ENCODE peak calls at places on chromosomes 16 and 17, in eight cellular contexts. D, X, V, A, M, N, Q and G are unnamed samples.

GRCh38 chr16:11188801-11189740 is 66.9 kb downstream of the SOCS1 start:
- DNase-seq in Q (no peak), M (no peak), X (no peak), A (no peak), V (no peak), D (no peak), N (no peak), G (no peak)

GRCh38 chr17:44200478-44201155 is 933 bp upstream of the ATXN7L3 start:
- DNase-seq in D (no peak), M (no peak), Q (no peak), N (no peak), X (no peak), A (no peak), V (no peak), G (no peak)

GRCh38 chr16:54397838-54398237 is 111.3 kb upstream of the IRX3 start:
- DNase-seq in V (no peak), D (no peak), M (no peak), Q (no peak), X (no peak), N (no peak), A (no peak), G (no peak)

GRCh38 chr17:17467720-17468119 is 9.1 kb upstream of the MED9 start:
- DNase-seq in V (peak), D (no peak), Q (no peak), N (peak), M (no peak), X (peak), A (no peak), G (no peak)

GRCh38 chr16:66878067-66878466 is 2.2 kb upstream of the PDP2 start:
- DNase-seq in D (no peak), Q (no peak), N (no peak), M (no peak), X (no peak), V (peak), A (no peak), G (no peak)

GRCh38 chr16:80144191-80144590 is 396.6 kb upstream of the DYNLRB2 start:
- DNase-seq in X (no peak), Q (no peak), D (no peak), A (no peak), M (no peak), N (no peak), V (no peak), G (no peak)

GRCh38 chr17:57986841-57987581 is 1.0 kb downstream of the VEZF1 start:
- DNase-seq in N (peak), V (peak), A (peak), X (peak), Q (peak), M (no peak), D (peak), G (peak)

GRCh38 chr17:17792551-17793377 is 44.0 kb downstream of the SREBF1 start:
- DNase-seq in V (peak), A (peak), D (no peak), Q (no peak), X (no peak), M (no peak), N (no peak), G (no peak)

GRCh38 chr17:8248751-8249607 is at the start of gene PFAS:
- DNase-seq in A (peak), X (peak), V (peak), Q (peak), M (peak), N (peak), D (peak), G (peak)

GRCh38 chr17:65051922-65052321 is 4.6 kb downstream of the GNA13 start:
- DNase-seq in V (peak), Q (no peak), A (no peak), D (no peak), N (no peak), X (no peak), M (no peak), G (no peak)

GRCh38 chr16:66858740-66859396 is 14.7 kb downstream of the CA7 start:
- DNase-seq in Q (peak), A (no peak), X (peak), M (no peak), N (no peak), D (no peak), V (peak), G (no peak)

GRCh38 chr16:31700530-31701388 is 172.8 kb upstream of the ZNF267 start:
- DNase-seq in X (peak), N (peak), Q (peak), M (peak), V (peak), A (peak), D (peak), G (peak)

GRCh38 chr17:63701477-63702222 is 1.7 kb upstream of the LIMD2 start:
- DNase-seq in Q (no peak), D (no peak), V (no peak), X (no peak), M (no peak), A (no peak), N (no peak), G (no peak)

GRCh38 chr16:75244844-75245758 is 6.3 kb downstream of the BCAR1 start:
- DNase-seq in D (peak), Q (peak), M (no peak), N (peak), X (peak), V (peak), A (peak), G (no peak)

GRCh38 chr17:44170499-44171201 is at the start of gene ASB16:
- DNase-seq in M (no peak), V (peak), A (peak), X (no peak), N (no peak), D (no peak), Q (peak), G (no peak)

DNA sequence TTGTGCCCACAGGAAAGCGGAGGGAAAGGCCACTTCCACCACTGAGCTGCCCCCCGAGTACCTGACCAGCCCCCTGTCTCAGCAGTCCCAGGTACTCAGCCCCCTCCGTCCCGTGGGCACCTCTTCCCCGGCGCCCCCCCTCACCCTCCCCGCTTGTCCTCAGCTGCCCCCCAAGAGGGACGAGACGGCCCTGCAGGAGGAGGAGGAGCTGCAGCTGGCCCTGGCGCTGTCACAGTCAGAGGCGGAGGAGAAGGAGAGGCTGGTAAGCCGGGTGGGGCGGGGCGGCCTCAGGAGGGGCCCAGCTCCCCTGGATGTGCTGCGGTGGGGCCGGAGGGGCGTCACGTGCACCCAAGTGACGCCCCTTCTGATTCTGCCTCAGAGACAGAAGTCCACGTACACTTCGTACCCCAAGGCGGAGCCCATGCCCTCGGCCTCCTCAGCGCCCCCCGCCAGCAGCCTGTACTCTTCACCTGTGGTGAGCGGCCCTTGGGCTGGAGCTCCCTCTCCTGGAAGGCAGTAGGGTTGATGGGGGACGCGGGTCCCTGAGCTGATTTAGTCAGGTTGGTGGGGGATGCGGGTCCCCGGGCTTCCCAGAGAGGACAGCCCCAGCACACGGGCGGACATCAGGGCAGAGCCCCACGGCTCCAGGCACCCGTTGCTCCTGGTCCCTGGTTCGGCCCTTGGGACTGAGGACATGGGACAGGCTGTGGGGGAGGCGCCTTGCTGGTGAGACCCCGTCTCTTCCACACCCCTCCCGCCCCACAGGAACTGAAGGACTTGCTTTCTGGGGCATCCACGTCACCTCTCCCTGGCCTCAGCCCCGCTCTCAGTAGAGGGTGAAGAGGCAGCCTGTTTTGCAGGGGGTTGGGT is 9.4 kb upstream of the MRPL12 start:
- DNase-seq in N (no peak), A (no peak), V (no peak), D (no peak), Q (no peak), M (no peak), X (no peak), G (no peak)
- TF ChIP-seq CTCF in N (peak), A (no peak), V (no peak), D (no peak), Q (no peak), M (no peak), X (no peak), G (no peak)

GRCh38 chr17:77892031-77892430 is 66.5 kb upstream of the TNRC6C start:
- DNase-seq in A (no peak), V (no peak), N (no peak), X (no peak), Q (no peak), D (no peak), M (no peak), G (no peak)

GRCh38 chr17:77891602-77892001 is 66.9 kb upstream of the TNRC6C start:
- DNase-seq in Q (peak), N (no peak), D (peak), X (no peak), V (no peak), M (no peak), A (no peak), G (no peak)

GRCh38 chr17:77893144-77894044 is 65.1 kb upstream of the TNRC6C start:
- DNase-seq in X (no peak), N (no peak), D (peak), M (no peak), A (no peak), Q (peak), V (no peak), G (no peak)

GRCh38 chr17:77894126-77894956 is 64.2 kb upstream of the TNRC6C start:
- DNase-seq in Q (peak), D (peak), V (no peak), X (no peak), A (peak), M (no peak), N (no peak), G (no peak)

DNA sequence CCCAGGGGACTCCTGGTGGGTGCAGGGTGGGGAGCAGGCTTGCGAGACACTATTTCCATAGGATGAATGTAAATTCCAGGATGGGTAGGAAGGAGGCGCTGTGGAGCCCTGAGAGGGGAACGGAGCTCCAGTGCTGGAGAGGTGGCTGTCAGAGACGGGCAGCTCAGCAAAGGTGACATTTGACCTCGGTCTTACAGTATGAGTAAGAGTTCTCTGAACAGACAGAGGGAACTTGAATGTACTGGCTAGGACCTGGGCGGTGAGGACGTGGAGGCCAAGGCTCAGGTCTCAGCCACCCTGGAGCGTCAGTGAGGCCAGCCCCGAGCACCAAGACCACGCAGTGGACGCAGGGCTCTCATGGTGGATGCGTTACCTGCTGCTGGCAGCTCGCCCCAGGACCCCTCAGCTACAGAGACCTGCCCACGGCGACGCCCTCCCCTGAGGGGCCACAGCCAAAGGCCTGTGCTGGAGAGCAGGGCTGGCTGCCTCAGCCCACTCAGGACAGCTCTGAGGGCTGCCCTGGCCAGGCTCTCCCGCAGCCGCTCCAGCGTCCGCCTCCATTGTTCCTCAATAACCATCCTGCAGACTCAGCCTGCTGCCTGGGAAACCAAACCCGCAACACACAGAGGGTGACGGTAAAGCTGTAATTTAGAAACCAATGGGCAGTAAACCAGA is 65.9 kb upstream of the TNRC6C start:
- DNase-seq in N (no peak), A (peak), M (no peak), D (peak), X (no peak), V (no peak), Q (peak), G (peak)
- TF ChIP-seq CTCF in N (peak), A (peak), M (no peak), D (no peak), X (no peak), V (peak), Q (no peak), G (peak)

GRCh38 chr17:73480740-73481139 is 163.5 kb downstream of the SDK2 start:
- DNase-seq in X (no peak), N (no peak), M (no peak), D (no peak), V (no peak), A (no peak), Q (no peak), G (no peak)

GRCh38 chr17:73482251-73482661 is 162.0 kb downstream of the SDK2 start:
- DNase-seq in V (no peak), X (no peak), A (no peak), M (no peak), Q (no peak), D (no peak), N (no peak), G (no peak)

GRCh38 chr17:73476890-73477350 is 165.1 kb upstream of the CDC42EP4 start:
- DNase-seq in Q (no peak), M (no peak), D (no peak), A (no peak), N (no peak), V (no peak), X (no peak), G (no peak)

GRCh38 chr17:73481672-73482071 is 162.6 kb downstream of the SDK2 start:
- DNase-seq in Q (no peak), A (no peak), X (no peak), M (no peak), D (no peak), V (no peak), N (no peak), G (no peak)

GRCh38 chr17:73478768-73479424 is 165.3 kb downstream of the SDK2 start:
- DNase-seq in Q (no peak), A (peak), N (peak), D (no peak), X (no peak), M (no peak), V (no peak), G (no peak)
- TF ChIP-seq CTCF in Q (no peak), A (peak), N (peak), D (no peak), X (no peak), M (no peak), V (no peak), G (no peak)

GRCh38 chr16:14489460-14489859 is 140.6 kb downstream of the PARN start:
- DNase-seq in X (no peak), Q (no peak), V (no peak), M (no peak), A (peak), N (peak), D (no peak), G (no peak)
- TF ChIP-seq CTCF in X (peak), Q (peak), V (peak), M (no peak), A (peak), N (no peak), D (no peak), G (peak)

DNA sequence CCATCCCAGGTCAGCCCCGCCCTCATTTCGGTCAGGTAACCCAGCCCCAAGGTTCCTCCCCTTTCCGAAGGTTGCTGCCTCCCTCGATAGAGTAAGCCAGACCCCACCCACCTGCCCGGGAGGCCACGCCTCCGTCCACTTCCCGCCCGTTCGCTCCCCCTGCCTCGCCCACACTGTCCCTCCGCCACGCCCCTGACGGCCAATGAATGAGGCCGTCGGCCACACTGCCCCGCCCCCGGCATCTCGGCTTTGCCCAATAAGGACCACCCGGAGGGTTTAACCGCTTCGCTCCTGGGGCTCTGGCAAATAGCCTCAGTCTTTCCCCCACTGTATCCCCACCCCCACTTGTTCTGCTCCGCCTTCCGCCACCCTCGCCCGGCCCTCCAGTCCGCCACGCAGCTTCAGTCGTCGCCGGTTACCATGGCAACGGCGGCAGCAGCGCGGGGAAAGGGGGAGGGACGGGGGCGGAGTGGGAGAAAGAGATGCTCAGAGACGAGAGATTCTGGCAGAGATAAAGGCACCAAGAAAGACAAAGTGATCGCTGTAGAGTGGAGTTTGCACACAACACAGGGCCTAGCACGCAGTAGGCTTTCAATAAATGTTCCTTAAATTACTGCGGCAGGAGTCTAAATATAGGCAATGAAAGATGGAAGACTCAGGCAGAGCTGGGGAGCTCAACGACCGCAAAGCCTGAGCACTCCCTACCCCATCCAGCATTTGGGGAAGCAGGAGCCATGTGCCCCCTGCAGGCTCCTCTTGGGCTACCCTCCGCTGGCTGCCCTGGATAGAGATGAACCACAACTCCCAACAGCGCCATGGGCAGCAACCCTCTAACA is 5.1 kb downstream of the DLG4 start:
- DNase-seq in N (peak), V (peak), D (peak), M (peak), A (peak), X (peak), Q (peak), G (peak)
- TF ChIP-seq CTCF in N (peak), V (peak), D (peak), M (peak), A (peak), X (peak), Q (peak), G (peak)

DNA sequence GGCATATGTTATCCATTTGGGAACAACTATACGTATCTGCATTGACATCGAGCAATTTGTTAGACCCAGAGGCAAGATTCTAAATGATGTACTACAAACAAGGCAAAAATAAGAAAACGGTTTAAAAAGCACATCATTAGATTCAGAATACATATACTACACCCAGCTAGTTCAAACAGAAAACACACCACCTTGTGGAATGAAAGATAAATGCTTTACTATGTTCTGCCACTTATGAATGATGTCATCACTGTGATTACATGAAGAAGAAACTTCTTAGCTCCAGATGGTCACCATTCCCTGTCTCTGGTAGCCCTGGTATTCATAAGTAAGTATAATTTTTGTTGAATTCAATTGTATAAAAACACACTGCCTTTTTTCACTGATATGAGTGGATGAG is 7.8 kb downstream of the NACA2 start:
- DNase-seq in N (peak), D (no peak), A (no peak), V (peak), Q (no peak), X (no peak), M (no peak), G (no peak)
- TF ChIP-seq CTCF in N (peak), D (no peak), A (peak), V (peak), Q (no peak), X (peak), M (no peak), G (peak)

GRCh38 chr17:42613699-42614295 is 4.3 kb downstream of the TUBG1 start:
- DNase-seq in X (no peak), M (no peak), A (no peak), Q (no peak), N (no peak), V (no peak), D (no peak), G (no peak)

GRCh38 chr17:42617956-42618431 is 8.5 kb downstream of the TUBG1 start:
- DNase-seq in D (no peak), V (no peak), N (no peak), X (no peak), A (no peak), M (no peak), Q (no peak), G (no peak)

GRCh38 chr17:42623732-42624596 is 14.5 kb downstream of the TUBG1 start:
- DNase-seq in A (no peak), V (peak), M (no peak), N (peak), X (peak), D (no peak), Q (peak), G (no peak)

GRCh38 chr17:42618442-42619150 is 9.1 kb downstream of the TUBG1 start:
- DNase-seq in N (peak), V (peak), D (no peak), M (no peak), Q (peak), X (peak), A (peak), G (no peak)
- TF ChIP-seq CTCF in N (peak), V (no peak), D (no peak), M (peak), Q (peak), X (peak), A (peak), G (no peak)

GRCh38 chr16:85961988-85962915 is 63.3 kb downstream of the IRF8 start:
- DNase-seq in X (no peak), V (no peak), N (peak), Q (no peak), A (no peak), M (no peak), D (no peak), G (no peak)
- TF ChIP-seq CTCF in X (no peak), V (no peak), N (no peak), Q (no peak), A (no peak), M (no peak), D (no peak), G (no peak)

GRCh38 chr17:81440511-81441244 is 45.4 kb downstream of the BAHCC1 start:
- DNase-seq in A (peak), X (no peak), Q (no peak), N (peak), V (no peak), D (no peak), M (no peak), G (peak)
- TF ChIP-seq CTCF in A (peak), X (peak), Q (no peak), N (peak), V (peak), D (no peak), M (no peak), G (peak)

DNA sequence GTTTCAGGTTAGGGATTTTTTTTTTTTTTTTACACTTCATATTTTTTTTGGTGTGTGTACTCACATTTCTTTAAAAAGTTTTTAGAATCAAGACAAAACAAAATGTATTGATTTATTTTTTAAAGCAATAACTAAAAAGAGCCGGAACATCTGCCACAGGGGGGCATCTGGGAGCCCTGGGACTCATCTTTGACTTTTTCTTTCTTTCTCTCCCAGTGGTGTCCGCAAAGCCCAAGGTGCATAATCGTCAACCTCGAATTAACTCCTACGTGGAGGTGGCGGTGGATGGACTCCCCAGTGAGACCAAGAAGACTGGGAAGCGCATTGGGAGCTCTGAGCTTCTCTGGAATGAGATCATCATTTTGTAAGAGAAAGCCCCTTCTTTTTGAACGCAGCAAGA is 36.3 kb downstream of the WWP2 start:
- DNase-seq in Q (no peak), V (peak), M (no peak), A (peak), N (no peak), X (peak), D (no peak), G (no peak)
- TF ChIP-seq CTCF in Q (peak), V (peak), M (peak), A (peak), N (peak), X (peak), D (no peak), G (peak)